ENCODE peak calls at places on chromosomes 11 and 22, in ten cellular contexts. One of them, this sample, is unnamed.

GRCh38 chr11:2574553-2575535 is 125.0 kb downstream of the KCNQ1OT1 start:
- DNase-seq in IMR-90: no peak
- DNase-seq in upper lobe of left lung: peak
- DNase-seq in sigmoid colon: peak
- DNase-seq in A549: no peak
- DNase-seq in thyroid gland: no peak
- DNase-seq in H54: no peak
- DNase-seq in body of pancreas: peak
- DNase-seq in GM12891: no peak
- DNase-seq in stomach: peak
- DNase-seq in this sample: peak

GRCh38 chr22:37752189-37753061 is 55.3 kb upstream of the GCAT start:
- DNase-seq in thyroid gland: peak
- DNase-seq in upper lobe of left lung: peak
- DNase-seq in sigmoid colon: peak
- DNase-seq in body of pancreas: peak
- DNase-seq in stomach: peak
- DNase-seq in IMR-90: peak
- DNase-seq in A549: peak
- DNase-seq in GM12891: no peak
- DNase-seq in H54: peak
- DNase-seq in this sample: peak

GRCh38 chr11:7555067-7555699 is 41.4 kb downstream of the PPFIBP2 start:
- DNase-seq in upper lobe of left lung: no peak
- DNase-seq in GM12891: no peak
- DNase-seq in stomach: peak
- DNase-seq in H54: no peak
- DNase-seq in body of pancreas: peak
- DNase-seq in sigmoid colon: no peak
- DNase-seq in thyroid gland: peak
- DNase-seq in IMR-90: no peak
- DNase-seq in A549: no peak
- DNase-seq in this sample: peak

GRCh38 chr11:8832571-8833260 is 78.3 kb upstream of the AKIP1 start:
- DNase-seq in H54: peak
- DNase-seq in thyroid gland: peak
- DNase-seq in body of pancreas: no peak
- DNase-seq in A549: no peak
- DNase-seq in stomach: peak
- DNase-seq in IMR-90: peak
- DNase-seq in GM12891: no peak
- DNase-seq in sigmoid colon: peak
- DNase-seq in upper lobe of left lung: no peak
- DNase-seq in this sample: no peak

GRCh38 chr22:25051073-25051472 is 98.6 kb downstream of the KIAA1671 start:
- DNase-seq in GM12891: no peak
- DNase-seq in thyroid gland: no peak
- DNase-seq in A549: no peak
- DNase-seq in body of pancreas: no peak
- DNase-seq in H54: no peak
- DNase-seq in upper lobe of left lung: no peak
- DNase-seq in IMR-90: no peak
- DNase-seq in stomach: no peak
- DNase-seq in sigmoid colon: no peak
- DNase-seq in this sample: no peak

GRCh38 chr11:134742956-134743808 is 331.1 kb upstream of the B3GAT1 start:
- DNase-seq in stomach: no peak
- DNase-seq in GM12891: no peak
- DNase-seq in IMR-90: no peak
- DNase-seq in A549: no peak
- DNase-seq in body of pancreas: no peak
- DNase-seq in H54: no peak
- DNase-seq in thyroid gland: no peak
- DNase-seq in sigmoid colon: no peak
- DNase-seq in upper lobe of left lung: no peak
- DNase-seq in this sample: no peak

GRCh38 chr22:50061141-50061823 is 3.2 kb upstream of the TTLL8 start:
- DNase-seq in body of pancreas: no peak
- DNase-seq in thyroid gland: no peak
- DNase-seq in H54: no peak
- DNase-seq in stomach: no peak
- DNase-seq in upper lobe of left lung: peak
- DNase-seq in GM12891: no peak
- DNase-seq in IMR-90: no peak
- DNase-seq in sigmoid colon: no peak
- DNase-seq in A549: no peak
- DNase-seq in this sample: peak

GRCh38 chr22:47738472-47739013 is 976.1 kb downstream of the TBC1D22A start:
- DNase-seq in GM12891: no peak
- DNase-seq in stomach: no peak
- DNase-seq in body of pancreas: no peak
- DNase-seq in IMR-90: no peak
- DNase-seq in sigmoid colon: no peak
- DNase-seq in H54: no peak
- DNase-seq in thyroid gland: no peak
- DNase-seq in upper lobe of left lung: no peak
- DNase-seq in A549: no peak
- DNase-seq in this sample: no peak

GRCh38 chr22:25563757-25564319 is 637 bp upstream of the GRK3 start:
- DNase-seq in A549: no peak
- DNase-seq in upper lobe of left lung: no peak
- DNase-seq in sigmoid colon: peak
- DNase-seq in body of pancreas: peak
- DNase-seq in stomach: no peak
- DNase-seq in IMR-90: peak
- DNase-seq in H54: no peak
- DNase-seq in thyroid gland: peak
- DNase-seq in GM12891: no peak
- DNase-seq in this sample: peak

GRCh38 chr11:6269994-6270393 is 10.4 kb downstream of the CCKBR start:
- DNase-seq in thyroid gland: no peak
- DNase-seq in A549: no peak
- DNase-seq in sigmoid colon: peak
- DNase-seq in upper lobe of left lung: peak
- DNase-seq in body of pancreas: no peak
- DNase-seq in stomach: no peak
- DNase-seq in IMR-90: no peak
- DNase-seq in GM12891: no peak
- DNase-seq in H54: no peak
- DNase-seq in this sample: no peak

GRCh38 chr11:36367806-36368680 is 72.0 kb downstream of the PRR5L start:
- DNase-seq in IMR-90: no peak
- DNase-seq in A549: no peak
- DNase-seq in sigmoid colon: no peak
- DNase-seq in upper lobe of left lung: no peak
- DNase-seq in stomach: no peak
- DNase-seq in H54: no peak
- DNase-seq in GM12891: no peak
- DNase-seq in thyroid gland: no peak
- DNase-seq in body of pancreas: no peak
- DNase-seq in this sample: no peak

GRCh38 chr11:99645934-99646333 is 625.2 kb downstream of the CNTN5 start:
- DNase-seq in GM12891: no peak
- DNase-seq in thyroid gland: no peak
- DNase-seq in sigmoid colon: no peak
- DNase-seq in body of pancreas: no peak
- DNase-seq in H54: no peak
- DNase-seq in stomach: no peak
- DNase-seq in A549: no peak
- DNase-seq in upper lobe of left lung: no peak
- DNase-seq in IMR-90: no peak
- DNase-seq in this sample: no peak

GRCh38 chr11:113546757-113547507 is 71.7 kb upstream of the DRD2 start:
- DNase-seq in thyroid gland: no peak
- DNase-seq in H54: no peak
- DNase-seq in body of pancreas: no peak
- DNase-seq in upper lobe of left lung: no peak
- DNase-seq in GM12891: no peak
- DNase-seq in A549: no peak
- DNase-seq in sigmoid colon: no peak
- DNase-seq in stomach: no peak
- DNase-seq in IMR-90: peak
- DNase-seq in this sample: no peak

GRCh38 chr22:46726066-46726985 is 11.7 kb downstream of the CERK start:
- DNase-seq in sigmoid colon: no peak
- DNase-seq in body of pancreas: peak
- DNase-seq in upper lobe of left lung: no peak
- DNase-seq in A549: no peak
- DNase-seq in stomach: no peak
- DNase-seq in IMR-90: no peak
- DNase-seq in GM12891: no peak
- DNase-seq in thyroid gland: no peak
- DNase-seq in H54: no peak
- DNase-seq in this sample: peak

DNA sequence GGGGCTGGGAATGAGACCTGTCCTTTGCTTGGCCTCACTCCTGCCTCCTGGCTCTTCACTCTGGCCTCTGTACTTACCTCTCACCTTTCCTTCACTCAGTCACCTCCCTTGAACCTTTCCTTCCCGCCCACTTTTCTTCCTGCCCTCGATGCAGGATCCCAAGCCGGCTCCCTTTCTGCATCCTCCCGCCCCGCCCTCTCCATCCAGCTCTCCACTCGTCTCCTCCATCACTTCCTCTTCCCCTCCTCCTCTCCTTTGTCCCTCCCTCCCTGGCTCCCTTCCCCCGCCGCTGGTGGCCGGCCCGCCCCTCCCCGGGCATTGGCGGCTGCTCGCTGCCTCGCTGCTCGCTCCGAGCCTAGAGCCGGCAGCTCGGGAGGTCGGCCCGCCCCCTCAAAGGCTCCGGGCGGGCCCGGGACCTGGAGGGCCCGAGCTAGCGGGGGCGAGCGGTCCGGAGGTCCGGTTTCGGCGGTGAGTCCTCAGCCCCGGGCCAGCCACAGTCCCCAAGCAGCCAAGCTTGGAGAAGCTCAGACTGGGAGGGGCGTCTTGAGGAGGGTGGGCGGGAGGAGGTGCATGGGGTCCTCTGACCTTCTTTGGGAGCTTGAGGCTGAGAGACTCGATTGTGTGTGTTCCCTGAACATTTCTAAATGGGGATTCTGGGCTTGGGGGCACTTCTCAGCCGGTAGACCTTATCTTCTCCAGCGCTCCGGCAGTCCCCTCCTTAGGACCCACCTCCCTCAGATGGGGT is 13.8 kb downstream of the PHLDB1 start:
- DNase-seq in thyroid gland: peak
- DNase-seq in stomach: peak
- DNase-seq in H54: peak
- DNase-seq in upper lobe of left lung: peak
- DNase-seq in body of pancreas: peak
- DNase-seq in IMR-90: peak
- DNase-seq in sigmoid colon: peak
- DNase-seq in GM12891: peak
- DNase-seq in A549: no peak
- DNase-seq in this sample: no peak
- TF ChIP-seq POLR2A in thyroid gland: no peak
- TF ChIP-seq POLR2A in stomach: no peak
- TF ChIP-seq POLR2A in H54: peak
- TF ChIP-seq POLR2A in upper lobe of left lung: no peak
- TF ChIP-seq POLR2A in body of pancreas: no peak
- TF ChIP-seq POLR2A in IMR-90: peak
- TF ChIP-seq POLR2A in sigmoid colon: peak
- TF ChIP-seq POLR2A in GM12891: no peak
- TF ChIP-seq POLR2A in A549: no peak
- TF ChIP-seq POLR2A in this sample: no peak

GRCh38 chr11:133306019-133306418 is 226.3 kb downstream of the OPCML start:
- DNase-seq in upper lobe of left lung: no peak
- DNase-seq in GM12891: no peak
- DNase-seq in IMR-90: no peak
- DNase-seq in body of pancreas: no peak
- DNase-seq in stomach: no peak
- DNase-seq in thyroid gland: no peak
- DNase-seq in sigmoid colon: no peak
- DNase-seq in A549: no peak
- DNase-seq in H54: no peak
- DNase-seq in this sample: no peak
- TF ChIP-seq POLR2A in upper lobe of left lung: no peak
- TF ChIP-seq POLR2A in GM12891: no peak
- TF ChIP-seq POLR2A in IMR-90: no peak
- TF ChIP-seq POLR2A in body of pancreas: no peak
- TF ChIP-seq POLR2A in stomach: no peak
- TF ChIP-seq POLR2A in thyroid gland: no peak
- TF ChIP-seq POLR2A in sigmoid colon: no peak
- TF ChIP-seq POLR2A in A549: no peak
- TF ChIP-seq POLR2A in H54: no peak
- TF ChIP-seq POLR2A in this sample: no peak

DNA sequence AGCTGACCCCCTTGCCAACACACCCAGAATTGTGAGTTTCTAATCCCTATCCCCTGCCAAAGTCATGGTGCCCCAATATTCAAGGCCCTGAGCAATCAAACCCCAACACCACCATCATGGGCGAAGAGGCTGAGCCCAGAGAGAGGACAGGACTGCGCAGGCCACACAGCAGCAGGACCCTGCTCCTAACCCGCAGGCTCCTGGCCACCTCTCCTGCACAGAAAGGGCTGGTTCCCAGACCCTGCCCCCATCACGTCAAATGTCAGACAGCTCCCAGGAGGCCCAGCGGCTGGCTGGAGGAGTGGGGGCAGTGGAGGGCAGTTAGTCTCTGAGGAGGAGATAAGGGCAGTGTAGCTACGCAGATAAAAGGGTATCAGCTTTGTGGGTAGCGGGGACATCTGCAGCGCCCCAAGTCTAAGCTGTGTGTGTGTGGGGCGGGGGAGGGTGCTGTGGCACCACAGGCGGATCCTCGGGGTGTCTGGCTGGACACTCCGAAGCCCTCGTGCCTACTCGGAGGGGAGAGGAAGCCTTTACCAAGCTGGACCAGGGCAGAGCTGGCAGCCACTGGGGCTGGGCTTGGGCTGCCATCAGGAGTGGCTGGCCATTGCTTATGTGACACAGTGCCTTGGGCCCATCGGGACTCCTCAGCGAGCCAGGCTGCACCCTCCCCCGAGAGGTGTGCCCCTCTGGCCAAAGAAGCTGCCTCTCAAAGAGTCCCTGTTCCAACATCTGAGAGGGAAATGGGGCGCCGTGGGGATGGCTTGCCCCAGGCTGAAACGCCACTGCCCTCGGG is 21.5 kb downstream of the FADS3 start:
- DNase-seq in IMR-90: no peak
- DNase-seq in H54: no peak
- DNase-seq in body of pancreas: no peak
- DNase-seq in GM12891: no peak
- DNase-seq in sigmoid colon: no peak
- DNase-seq in upper lobe of left lung: no peak
- DNase-seq in stomach: no peak
- DNase-seq in thyroid gland: no peak
- DNase-seq in A549: no peak
- DNase-seq in this sample: no peak
- TF ChIP-seq POLR2A in IMR-90: no peak
- TF ChIP-seq POLR2A in H54: no peak
- TF ChIP-seq POLR2A in body of pancreas: no peak
- TF ChIP-seq POLR2A in GM12891: no peak
- TF ChIP-seq POLR2A in sigmoid colon: no peak
- TF ChIP-seq POLR2A in upper lobe of left lung: no peak
- TF ChIP-seq POLR2A in stomach: no peak
- TF ChIP-seq POLR2A in thyroid gland: no peak
- TF ChIP-seq POLR2A in A549: no peak
- TF ChIP-seq POLR2A in this sample: no peak

DNA sequence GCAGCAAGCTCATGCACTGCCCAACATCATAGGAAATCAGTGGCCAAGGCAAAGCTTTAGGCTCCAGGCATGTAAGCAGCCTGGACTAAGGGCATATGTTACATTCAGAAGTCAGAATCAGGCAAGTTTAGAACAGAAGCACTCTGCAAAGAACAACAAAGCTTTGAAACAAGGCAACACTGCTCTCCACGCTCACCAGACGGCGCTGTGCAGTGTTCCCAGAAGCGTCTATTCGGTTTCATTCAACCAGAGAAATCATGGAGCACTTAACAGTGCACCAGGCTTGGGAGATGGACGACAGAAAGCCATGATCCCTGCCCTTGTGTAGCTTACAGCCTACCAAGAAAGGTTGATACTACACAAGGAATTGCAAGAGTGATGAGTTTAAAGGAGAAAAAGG is 555.8 kb downstream of the BUD13 start:
- DNase-seq in H54: no peak
- DNase-seq in stomach: no peak
- DNase-seq in GM12891: no peak
- DNase-seq in body of pancreas: no peak
- DNase-seq in IMR-90: peak
- DNase-seq in upper lobe of left lung: no peak
- DNase-seq in A549: peak
- DNase-seq in sigmoid colon: no peak
- DNase-seq in thyroid gland: peak
- DNase-seq in this sample: no peak
- TF ChIP-seq POLR2A in H54: no peak
- TF ChIP-seq POLR2A in stomach: no peak
- TF ChIP-seq POLR2A in GM12891: no peak
- TF ChIP-seq POLR2A in body of pancreas: no peak
- TF ChIP-seq POLR2A in IMR-90: no peak
- TF ChIP-seq POLR2A in upper lobe of left lung: no peak
- TF ChIP-seq POLR2A in A549: no peak
- TF ChIP-seq POLR2A in sigmoid colon: no peak
- TF ChIP-seq POLR2A in thyroid gland: no peak
- TF ChIP-seq POLR2A in this sample: no peak